ENCODE peak calls at places on chromosome 1, in ten cellular contexts. A, L, C, G, V, S, Q, W, H and I are unnamed samples.

GRCh38 chr1:93061895-93062792 is 16.9 kb upstream of the MTF2 start:
- DNase-seq in A (peak), L (peak), C (no peak), G (peak), V (peak), S (no peak), Q (peak), W (no peak), H (peak), I (peak)

GRCh38 chr1:54158071-54158470 is 5.3 kb upstream of the CDCP2 start:
- DNase-seq in A (no peak), L (no peak), C (no peak), G (no peak), V (peak), S (peak), Q (peak), W (no peak), H (no peak), I (no peak)

GRCh38 chr1:235867903-235868469 is 1.3 kb upstream of the LYST start:
- DNase-seq in A (no peak), L (no peak), C (no peak), G (peak), V (no peak), S (no peak), Q (peak), W (peak), H (no peak), I (peak)

GRCh38 chr1:68558321-68559026 is 61.6 kb upstream of the DEPDC1 start:
- DNase-seq in A (no peak), L (no peak), C (no peak), G (no peak), V (no peak), S (no peak), Q (no peak), W (no peak), H (no peak), I (no peak)

GRCh38 chr1:172069535-172069934 is 228.2 kb downstream of the DNM3 start:
- DNase-seq in A (no peak), L (no peak), C (no peak), G (no peak), V (peak), S (peak), Q (no peak), W (no peak), H (no peak), I (no peak)

GRCh38 chr1:200971955-200972711 is 51.4 kb downstream of the KIF21B start:
- DNase-seq in A (peak), L (peak), C (peak), G (peak), V (peak), S (peak), Q (peak), W (peak), H (peak), I (peak)

GRCh38 chr1:3954391-3955160 is 54.5 kb upstream of the C1orf174 start:
- DNase-seq in A (no peak), L (no peak), C (no peak), G (no peak), V (peak), S (no peak), Q (peak), W (no peak), H (no peak), I (no peak)

GRCh38 chr1:228059536-228060457 is 22.7 kb upstream of the ARF1 start:
- DNase-seq in A (no peak), L (peak), C (no peak), G (peak), V (no peak), S (no peak), Q (peak), W (peak), H (peak), I (peak)

GRCh38 chr1:183630748-183631147 is 4.8 kb downstream of the ARPC5 start:
- DNase-seq in A (no peak), L (no peak), C (no peak), G (no peak), V (peak), S (peak), Q (no peak), W (no peak), H (no peak), I (no peak)

GRCh38 chr1:205597691-205598314 is 34.0 kb downstream of the ELK4 start:
- DNase-seq in A (no peak), L (peak), C (no peak), G (no peak), V (no peak), S (no peak), Q (no peak), W (no peak), H (no peak), I (no peak)

GRCh38 chr1:163076044-163076443 is 6.9 kb downstream of the RGS4 start:
- DNase-seq in A (no peak), L (no peak), C (no peak), G (no peak), V (no peak), S (no peak), Q (no peak), W (no peak), H (no peak), I (no peak)